ENCODE peak calls at places on chromosome 5, in nine cellular contexts. K is ovary, C is upper lobe of left lung, X is tibial nerve, H is sigmoid colon, G is K562, Y is HepG2, P is transverse colon, L is suprapubic skin. F is an unnamed sample. For H3K36me3, the result is how much of the 10 kb centered on the place peaks cover.

GRCh38 chr5:139652788-139653241 is 4.7 kb downstream of the CXXC5 start:
- DNase-seq in K (no peak), C (no peak), X (no peak), H (no peak), G (no peak), Y (no peak), P (no peak), L (no peak), F (no peak)

GRCh38 chr5:169374761-169375160 is 73.8 kb upstream of the SLIT3 start:
- DNase-seq in K (no peak), C (no peak), X (no peak), H (no peak), G (no peak), Y (no peak), P (no peak), L (no peak), F (no peak)

GRCh38 chr5:171505473-171506043 is 86.1 kb downstream of the FGF18 start:
- DNase-seq in K (no peak), C (no peak), X (no peak), H (no peak), G (no peak), Y (no peak), P (no peak), L (no peak), F (no peak)

GRCh38 chr5:111512026-111512405 is 319 bp downstream of the STARD4 start:
- DNase-seq in K (no peak), C (no peak), X (peak), H (peak), G (no peak), Y (peak), P (no peak), L (no peak), F (no peak)

GRCh38 chr5:14362511-14362910 is 219.1 kb upstream of the OTULINL start:
- DNase-seq in K (no peak), C (no peak), X (no peak), H (no peak), G (no peak), Y (no peak), P (no peak), L (no peak), F (no peak)

GRCh38 chr5:168174376-168174775 is 117.1 kb upstream of the WWC1 start:
- DNase-seq in K (no peak), C (no peak), X (no peak), H (no peak), G (no peak), Y (no peak), P (no peak), L (no peak), F (no peak)

GRCh38 chr5:104267282-104268015 is 704.9 kb upstream of the NUDT12 start:
- DNase-seq in K (no peak), C (no peak), X (no peak), H (no peak), G (no peak), Y (no peak), P (no peak), L (no peak), F (no peak)

GRCh38 chr5:167143726-167144125 is 1147.7 kb upstream of the WWC1 start:
- DNase-seq in K (no peak), C (no peak), X (no peak), H (no peak), G (no peak), Y (no peak), P (no peak), L (no peak), F (no peak)

GRCh38 chr5:127041571-127041970 is 11.2 kb upstream of the MARCHF3 start:
- DNase-seq in K (no peak), C (no peak), X (no peak), H (no peak), G (no peak), Y (no peak), P (no peak), L (no peak), F (no peak)

GRCh38 chr5:173789031-173789920 is 98.9 kb upstream of the CPEB4 start:
- DNase-seq in K (no peak), C (peak), X (no peak), H (peak), G (no peak), Y (peak), P (no peak), L (no peak), F (peak)

GRCh38 chr5:154858972-154859950 is 834 bp downstream of the CNOT8 start:
- DNase-seq in K (no peak), C (no peak), X (no peak), H (no peak), G (no peak), Y (no peak), P (no peak), L (no peak), F (no peak)

GRCh38 chr5:133939668-133940067 is 28.8 kb downstream of the C5orf15 start:
- DNase-seq in K (no peak), C (no peak), X (no peak), H (no peak), G (no peak), Y (no peak), P (no peak), L (no peak), F (no peak)

GRCh38 chr5:35780236-35780635 is 76.5 kb upstream of the IL7R start:
- DNase-seq in K (no peak), C (no peak), X (no peak), H (no peak), G (no peak), Y (no peak), P (no peak), L (no peak), F (no peak)

GRCh38 chr5:172749881-172750608 is 20.9 kb downstream of the DUSP1 start:
- DNase-seq in K (peak), C (peak), X (no peak), H (peak), G (no peak), Y (no peak), P (peak), L (no peak), F (no peak)

GRCh38 chr5:111447099-111447498 is 65.2 kb downstream of the STARD4 start:
- DNase-seq in K (no peak), C (no peak), X (no peak), H (no peak), G (no peak), Y (no peak), P (no peak), L (no peak), F (no peak)

GRCh38 chr5:155299342-155300006 is 285.9 kb downstream of the KIF4B start:
- DNase-seq in K (no peak), C (no peak), X (no peak), H (no peak), G (no peak), Y (no peak), P (no peak), L (no peak), F (no peak)

GRCh38 chr5:31680528-31680927 is 41.6 kb downstream of the PDZD2 start:
- DNase-seq in K (peak), C (no peak), X (no peak), H (no peak), G (no peak), Y (no peak), P (no peak), L (no peak), F (no peak)

GRCh38 chr5:61678966-61679365 is 346.9 kb downstream of the ZSWIM6 start:
- DNase-seq in K (no peak), C (no peak), X (no peak), H (no peak), G (no peak), Y (no peak), P (peak), L (no peak), F (no peak)

GRCh38 chr5:130268489-130268888 is 364.2 kb downstream of the CHSY3 start:
- DNase-seq in K (no peak), C (no peak), X (no peak), H (no peak), G (no peak), Y (no peak), P (no peak), L (no peak), F (no peak)

GRCh38 chr5:100676807-100677631 is 141.8 kb downstream of the FAM174A start:
- DNase-seq in K (no peak), C (no peak), X (no peak), H (no peak), G (no peak), Y (no peak), P (no peak), L (no peak), F (no peak)

GRCh38 chr5:135246605-135246922 is 152.5 kb downstream of the MACROH2A1 start:
- DNase-seq in K (no peak), C (no peak), X (no peak), H (peak), G (no peak), Y (no peak), P (no peak), L (peak), F (no peak)

GRCh38 chr5:54289769-54290168 is 20.6 kb downstream of the ARL15 start:
- DNase-seq in K (no peak), C (no peak), X (no peak), H (no peak), G (no peak), Y (no peak), P (no peak), L (no peak), F (no peak)

GRCh38 chr5:72788851-72789505 is 27.5 kb upstream of the TNPO1 start:
- DNase-seq in K (no peak), C (no peak), X (no peak), H (no peak), G (no peak), Y (peak), P (no peak), L (no peak), F (no peak)

GRCh38 chr5:3604501-3604900 is 8.9 kb downstream of the IRX1 start:
- DNase-seq in K (no peak), C (no peak), X (no peak), H (no peak), G (no peak), Y (no peak), P (no peak), L (no peak), F (no peak)

GRCh38 chr5:135217669-135218485 is 181.2 kb downstream of the MACROH2A1 start:
- DNase-seq in K (no peak), C (no peak), X (no peak), H (no peak), G (peak), Y (no peak), P (no peak), L (peak), F (no peak)

GRCh38 chr5:171454549-171454948 is 35.1 kb downstream of the FGF18 start:
- DNase-seq in K (no peak), C (no peak), X (no peak), H (no peak), G (no peak), Y (no peak), P (no peak), L (no peak), F (no peak)

GRCh38 chr5:98443916-98444315 is 329.5 kb upstream of the RGMB start:
- DNase-seq in K (no peak), C (no peak), X (no peak), H (no peak), G (no peak), Y (no peak), P (no peak), L (no peak), F (no peak)
- H3K36me3 ChIP-seq in K (under half), C (under half), X (under half), H (under half), G (under half), Y (under half), P (under half), L (under half), F (under half)

GRCh38 chr5:131634666-131634995 is 398 bp downstream of the RAPGEF6 start:
- DNase-seq in K (no peak), C (peak), X (peak), H (no peak), G (no peak), Y (peak), P (peak), L (no peak), F (peak)
- TF ChIP-seq EP300 in K (no peak), C (no peak), X (no peak), H (no peak), G (no peak), Y (no peak), P (no peak), L (no peak), F (no peak)

DNA sequence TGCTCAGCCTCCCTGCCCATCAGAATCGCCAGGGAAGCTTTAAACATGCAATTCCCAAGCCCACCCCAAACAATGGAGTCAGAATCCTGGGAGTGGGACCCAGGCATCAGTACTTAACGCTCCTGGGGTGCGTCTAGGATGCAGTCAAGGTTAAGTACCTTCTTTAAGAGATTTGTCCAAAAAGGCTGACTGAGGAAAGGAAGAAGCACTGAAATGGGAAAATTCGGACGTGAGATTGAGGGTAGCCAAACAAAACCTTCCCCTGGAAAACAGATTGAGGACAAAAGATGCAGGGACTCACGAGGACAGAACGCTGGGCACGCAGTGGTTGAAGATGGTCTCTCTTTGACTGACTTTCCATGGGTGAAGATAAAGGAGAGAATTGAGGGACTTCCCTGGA is 143.5 kb downstream of the MTX3 start:
- DNase-seq in K (no peak), C (no peak), X (no peak), H (no peak), G (no peak), Y (no peak), P (no peak), L (no peak), F (no peak)
- H3K36me3 ChIP-seq in K (under half), C (under half), X (under half), H (under half), G (under half), Y (under half), P (under half), L (under half), F (under half)

DNA sequence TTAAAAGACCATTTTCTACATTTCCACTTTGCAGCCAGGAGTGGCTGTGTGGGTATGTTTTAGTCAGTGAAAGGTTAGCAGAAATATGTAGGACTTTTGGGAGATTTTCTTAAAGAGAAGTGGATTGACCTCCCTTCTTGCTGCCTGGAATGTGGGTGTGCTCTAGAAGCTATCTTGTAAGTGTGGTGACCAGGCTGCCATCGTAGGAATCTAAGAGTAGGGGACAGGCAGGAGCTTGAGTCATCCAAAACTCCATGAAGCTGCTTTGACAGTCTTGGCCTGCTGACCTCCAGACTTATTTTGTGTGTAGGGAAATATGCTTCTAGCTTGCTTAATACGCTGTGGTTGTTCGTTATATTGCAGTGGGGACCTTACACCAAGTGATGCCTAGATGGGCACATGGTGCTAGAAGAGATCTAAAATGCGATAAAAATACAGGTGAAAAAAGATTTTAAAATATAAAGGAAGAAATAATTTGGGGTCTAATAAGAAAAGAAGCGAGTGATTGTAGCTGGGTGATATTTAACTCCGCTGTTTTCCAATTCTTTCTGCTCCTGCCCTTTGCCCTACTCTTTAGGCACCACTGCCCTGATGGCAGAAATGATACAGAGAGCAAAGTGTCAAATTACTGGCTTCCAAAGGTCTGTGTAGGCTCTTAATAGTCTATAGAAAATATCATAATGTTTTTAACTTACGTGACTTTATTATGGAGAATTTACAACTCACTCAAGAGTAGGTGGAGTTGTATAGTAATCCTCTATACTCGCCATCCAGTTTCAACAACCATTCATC is 298.2 kb upstream of the ZNF608 start:
- DNase-seq in K (no peak), C (no peak), X (no peak), H (no peak), G (no peak), Y (no peak), P (no peak), L (no peak), F (no peak)
- TF ChIP-seq EP300 in K (no peak), C (no peak), X (no peak), H (no peak), G (no peak), Y (no peak), P (no peak), L (no peak), F (no peak)

GRCh38 chr5:75048457-75048953 is 3.9 kb downstream of the GCNT4 start:
- DNase-seq in K (no peak), C (no peak), X (no peak), H (no peak), G (no peak), Y (no peak), P (no peak), L (no peak), F (no peak)

GRCh38 chr5:75047356-75047755 is 5.0 kb downstream of the GCNT4 start:
- DNase-seq in K (no peak), C (no peak), X (no peak), H (no peak), G (no peak), Y (no peak), P (no peak), L (no peak), F (no peak)

GRCh38 chr5:75045071-75045470 is 7.3 kb downstream of the GCNT4 start:
- DNase-seq in K (no peak), C (no peak), X (no peak), H (no peak), G (no peak), Y (no peak), P (no peak), L (no peak), F (no peak)

GRCh38 chr5:75044406-75044805 is 8.0 kb downstream of the GCNT4 start:
- DNase-seq in K (no peak), C (no peak), X (no peak), H (no peak), G (no peak), Y (no peak), P (no peak), L (no peak), F (no peak)

GRCh38 chr5:75046366-75047142 is 5.8 kb downstream of the GCNT4 start:
- DNase-seq in K (no peak), C (no peak), X (no peak), H (no peak), G (no peak), Y (no peak), P (no peak), L (no peak), F (no peak)
- H3K36me3 ChIP-seq in K (under half), C (under half), X (under half), H (under half), G (under half), Y (under half), P (under half), L (under half), F (under half)

DNA sequence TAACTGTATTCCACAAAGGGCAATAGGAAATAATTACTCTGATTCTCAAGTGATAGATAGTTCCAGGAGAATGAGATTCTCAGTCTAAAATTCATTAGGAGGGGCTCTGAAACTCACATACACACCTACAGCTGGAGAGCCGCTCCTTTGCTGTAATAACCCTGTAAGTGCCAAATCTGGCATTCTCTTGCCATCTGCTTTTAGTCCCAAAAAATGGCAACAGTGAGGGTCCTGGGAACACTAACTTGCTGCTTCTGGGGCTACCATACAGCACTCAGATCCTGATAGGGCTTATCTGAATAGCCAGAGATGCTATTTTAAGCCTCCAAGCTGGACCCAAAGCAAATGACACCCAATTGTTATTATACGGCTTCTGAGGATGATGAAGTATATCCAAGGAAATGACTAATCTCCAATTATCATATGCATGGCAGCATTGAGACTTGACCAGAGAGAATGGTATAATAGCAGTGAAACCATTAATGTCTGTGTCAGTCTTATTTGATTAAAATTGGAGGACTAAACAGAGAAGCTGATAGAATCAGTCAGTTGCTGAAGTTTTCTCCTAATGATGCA is 200.6 kb downstream of the EFNA5 start:
- DNase-seq in K (no peak), C (no peak), X (no peak), H (no peak), G (no peak), Y (no peak), P (no peak), L (no peak), F (no peak)
- TF ChIP-seq EP300 in K (no peak), C (no peak), X (no peak), H (no peak), G (no peak), Y (no peak), P (no peak), L (no peak), F (no peak)

GRCh38 chr5:138160706-138161105 is 17.7 kb downstream of the BRD8 start:
- DNase-seq in K (no peak), C (no peak), X (no peak), H (no peak), G (no peak), Y (no peak), P (no peak), L (no peak), F (no peak)
- H3K36me3 ChIP-seq in K (under half), C (half or more), X (half or more), H (half or more), G (half or more), Y (under half), P (under half), L (half or more), F (half or more)

GRCh38 chr5:567664-568060 is 43.4 kb upstream of the SLC9A3 start:
- DNase-seq in K (no peak), C (no peak), X (no peak), H (peak), G (no peak), Y (no peak), P (no peak), L (peak), F (no peak)

GRCh38 chr5:566636-567309 is 42.5 kb upstream of the SLC9A3 start:
- DNase-seq in K (no peak), C (no peak), X (no peak), H (peak), G (peak), Y (no peak), P (no peak), L (no peak), F (no peak)

GRCh38 chr5:568809-569208 is 43.3 kb upstream of the CEP72 start:
- DNase-seq in K (no peak), C (no peak), X (no peak), H (peak), G (no peak), Y (no peak), P (no peak), L (no peak), F (no peak)

GRCh38 chr5:568061-568781 is 43.9 kb upstream of the CEP72 start:
- DNase-seq in K (no peak), C (no peak), X (no peak), H (peak), G (no peak), Y (no peak), P (no peak), L (no peak), F (no peak)

DNA sequence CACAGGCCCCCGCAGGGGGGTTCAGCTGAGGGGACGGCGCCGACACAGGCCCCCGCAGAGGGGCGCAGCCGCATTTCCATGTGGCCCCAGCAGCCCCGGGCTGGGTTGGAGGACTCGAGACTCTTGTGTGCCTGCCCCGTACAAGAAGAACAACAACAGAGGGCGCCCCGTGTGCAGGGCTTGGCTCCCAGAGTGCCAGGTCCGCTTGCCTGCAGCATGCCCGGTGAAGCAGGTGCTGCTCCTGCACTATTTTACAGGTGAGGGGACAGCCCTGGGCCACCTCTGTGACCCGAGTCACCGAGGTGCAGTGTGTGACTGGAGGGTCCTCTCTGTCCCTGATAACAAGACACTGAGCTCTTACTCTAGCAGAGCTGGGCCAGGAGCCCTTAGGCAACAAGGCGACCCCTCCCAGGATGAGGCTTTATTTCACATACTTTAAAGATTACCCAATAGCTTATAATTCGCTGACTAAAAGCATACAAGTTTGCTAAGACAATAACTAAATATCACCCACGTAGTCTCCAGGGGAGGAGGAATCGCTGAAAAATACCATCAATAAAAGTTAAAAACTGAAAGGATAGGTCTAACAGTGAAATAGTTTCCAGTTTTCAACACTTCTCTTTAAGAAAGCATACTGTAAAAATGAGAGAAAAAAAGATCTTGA is 41.7 kb upstream of the SLC9A3 start:
- DNase-seq in K (no peak), C (no peak), X (no peak), H (peak), G (no peak), Y (no peak), P (no peak), L (peak), F (no peak)
- TF ChIP-seq EP300 in K (no peak), C (no peak), X (no peak), H (no peak), G (no peak), Y (no peak), P (no peak), L (no peak), F (no peak)